ENCODE peak calls at places on chromosomes 3 and 15, in ten cellular contexts. U, H, F, N, Z, P, E, Y, Q and S are unnamed samples. For H3K9me3, the result is how much of the 10 kb centered on the place peaks cover.

GRCh38 chr15:40340038-40340739 is 550 bp downstream of the CCDC9B start:
- DNase-seq in H (peak), F (peak), E (no peak), Q (peak), N (no peak), P (peak), Y (peak), U (peak), Z (peak), S (no peak)

GRCh38 chr3:40661285-40661684 is 136.5 kb downstream of the ZNF621 start:
- DNase-seq in U (no peak), E (no peak), Y (no peak), H (no peak), Q (no peak), P (no peak), F (no peak), N (no peak), Z (no peak), S (no peak)

GRCh38 chr3:73041537-73041936 is 19.9 kb upstream of the EBLN2 start:
- DNase-seq in H (no peak), Q (no peak), Y (no peak), P (no peak), E (no peak), N (no peak), U (no peak), Z (no peak), F (no peak), S (no peak)

GRCh38 chr3:49889296-49889695 is 14.4 kb downstream of the MST1R start:
- DNase-seq in N (no peak), Q (no peak), F (no peak), U (no peak), H (no peak), Y (no peak), P (no peak), Z (no peak), E (no peak), S (no peak)

GRCh38 chr15:85168642-85169173 is 187.1 kb downstream of the PDE8A start:
- DNase-seq in U (no peak), Y (no peak), H (peak), Z (no peak), E (peak), Q (peak), P (peak), F (peak), N (peak), S (no peak)

GRCh38 chr15:63655683-63656372 is 58.6 kb downstream of the FBXL22 start:
- DNase-seq in P (no peak), U (peak), E (no peak), F (no peak), Z (no peak), Q (no peak), Y (no peak), H (no peak), N (no peak), S (no peak)

GRCh38 chr3:127610105-127610504 is 11.9 kb downstream of the MCM2 start:
- DNase-seq in P (no peak), E (no peak), N (no peak), H (no peak), U (no peak), Y (peak), Z (no peak), F (no peak), Q (no peak), S (no peak)

GRCh38 chr15:95561463-95561862 is 769.0 kb upstream of the NR2F2 start:
- DNase-seq in P (no peak), Y (no peak), E (no peak), N (no peak), U (no peak), H (no peak), Z (no peak), Q (no peak), F (no peak), S (no peak)

DNA sequence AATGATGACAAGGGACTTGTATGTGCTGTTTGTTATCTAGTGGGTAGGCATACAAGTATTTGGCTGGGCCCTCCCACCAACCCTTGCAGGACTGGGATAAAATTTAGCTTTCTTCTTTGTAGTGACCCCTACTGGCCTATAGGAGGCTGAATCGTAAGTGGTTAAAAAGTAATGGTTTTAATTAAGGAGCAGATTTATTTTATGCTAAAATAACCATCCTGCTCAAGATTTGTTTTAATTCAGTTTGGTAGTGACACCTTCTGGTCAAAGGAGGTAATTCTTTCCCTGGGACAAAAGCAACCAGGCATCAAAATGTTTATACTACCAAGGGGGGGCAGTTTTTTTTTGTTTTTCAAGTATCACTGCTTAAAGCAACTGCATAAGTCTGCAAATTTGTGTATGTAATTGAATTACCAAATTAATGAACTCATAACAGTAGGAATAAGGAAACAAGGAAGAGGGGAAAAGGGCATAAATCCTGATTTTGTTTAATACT is 70.7 kb downstream of the TOP2B start:
- DNase-seq in U (no peak), H (no peak), E (peak), Z (no peak), N (no peak), Q (peak), Y (no peak), P (peak), F (peak), S (no peak)
- H3K27ac ChIP-seq in U (peak), H (no peak), E (no peak), Z (no peak), N (peak), Q (peak), Y (peak), P (no peak), F (no peak), S (no peak)

GRCh38 chr3:13706886-13707285 is 158.0 kb downstream of the FBLN2 start:
- DNase-seq in Q (no peak), P (no peak), N (no peak), Y (no peak), H (no peak), E (no peak), Z (no peak), F (no peak), U (peak), S (peak)
- H3K9me3 ChIP-seq in Q (under half), P (under half), N (under half), Y (under half), H (under half), E (under half), Z (under half), F (under half), U (under half), S (under half)

GRCh38 chr3:195584543-195584870 is 767 bp upstream of the APOD start:
- DNase-seq in Z (no peak), U (no peak), Q (no peak), E (no peak), N (no peak), Y (no peak), H (no peak), F (no peak), P (no peak), S (no peak)
- H3K27ac ChIP-seq in Z (no peak), U (peak), Q (no peak), E (no peak), N (peak), Y (peak), H (peak), F (no peak), P (no peak), S (no peak)

DNA sequence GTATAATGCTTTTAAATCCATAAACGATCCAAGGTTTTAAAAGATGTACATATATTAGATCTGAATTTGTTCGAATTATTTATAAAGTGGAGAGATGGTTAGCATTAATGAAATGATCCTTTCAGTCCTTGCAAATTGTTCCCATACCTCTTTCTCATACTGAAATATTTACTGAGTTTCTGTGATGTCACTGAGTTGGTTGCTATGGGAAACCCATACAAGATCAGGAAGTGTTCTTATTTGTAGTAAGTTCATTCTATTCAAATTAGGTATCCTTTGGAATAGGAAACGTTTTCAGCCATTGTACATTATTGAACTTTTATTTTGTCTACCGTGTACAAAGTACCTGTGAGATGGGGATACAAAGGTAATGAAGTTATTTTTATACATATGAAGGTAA is 73.2 kb upstream of the CHL1 start:
- DNase-seq in Z (no peak), N (no peak), E (no peak), U (no peak), P (no peak), Y (no peak), F (no peak), Q (no peak), H (no peak), S (no peak)
- H3K9me3 ChIP-seq in Z (under half), N (under half), E (under half), U (under half), P (under half), Y (under half), F (under half), Q (under half), H (under half), S (under half)

DNA sequence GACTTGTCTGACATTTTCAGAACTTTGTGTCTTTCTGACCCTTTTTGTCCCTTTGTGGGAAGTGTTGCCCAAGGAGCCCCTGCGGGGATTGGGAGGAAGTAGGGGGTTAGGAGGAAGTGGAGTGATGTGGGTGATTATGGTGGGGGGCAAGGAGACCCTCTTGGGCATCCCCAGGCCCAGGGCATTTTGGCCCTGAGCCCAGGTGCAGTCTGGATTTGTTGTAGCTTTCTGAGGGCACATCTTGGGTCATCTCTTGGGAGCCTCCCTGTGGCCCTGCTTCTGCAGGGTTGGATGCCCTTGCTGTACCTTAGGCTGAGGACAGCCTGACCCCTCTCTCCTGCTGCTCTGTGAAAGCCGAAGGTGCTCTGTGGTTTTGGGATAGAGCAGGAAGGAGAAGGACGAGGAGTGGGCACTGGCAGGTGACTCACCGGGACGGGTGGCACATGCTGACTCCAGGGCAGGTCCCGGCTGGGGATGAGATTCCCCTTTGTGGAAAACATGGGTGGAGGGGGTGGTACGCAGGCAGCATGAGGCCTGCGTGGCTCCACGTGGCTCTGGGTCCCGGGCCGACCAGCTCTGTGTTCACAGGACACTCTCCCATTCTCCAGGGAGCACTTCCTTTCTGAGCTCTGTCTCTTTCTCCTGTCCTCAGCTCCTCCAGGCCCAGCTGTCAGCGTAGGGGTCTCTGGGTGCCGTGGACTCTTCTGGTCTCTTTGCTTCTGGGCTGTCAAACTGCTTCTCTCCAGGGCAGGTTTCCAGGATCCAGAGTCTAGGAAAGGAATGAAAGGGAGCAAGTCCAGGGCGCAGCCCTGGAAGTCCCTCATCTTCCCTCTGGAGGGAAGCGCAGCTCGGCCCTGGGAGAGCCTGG is 11.8 kb downstream of the CD276 start:
- DNase-seq in Y (peak), F (no peak), N (no peak), Z (no peak), Q (no peak), P (no peak), H (no peak), U (no peak), E (no peak), S (no peak)
- H3K27ac ChIP-seq in Y (peak), F (peak), N (peak), Z (peak), Q (no peak), P (peak), H (peak), U (no peak), E (no peak), S (no peak)

GRCh38 chr15:24075420-24076089 is 388.4 kb upstream of the NDN start:
- DNase-seq in Z (no peak), F (no peak), E (no peak), Y (no peak), Q (no peak), P (no peak), N (no peak), H (no peak), U (no peak), S (no peak)
- H3K9me3 ChIP-seq in Z (under half), F (under half), E (under half), Y (under half), Q (under half), P (under half), N (under half), H (under half), U (under half), S (under half)

DNA sequence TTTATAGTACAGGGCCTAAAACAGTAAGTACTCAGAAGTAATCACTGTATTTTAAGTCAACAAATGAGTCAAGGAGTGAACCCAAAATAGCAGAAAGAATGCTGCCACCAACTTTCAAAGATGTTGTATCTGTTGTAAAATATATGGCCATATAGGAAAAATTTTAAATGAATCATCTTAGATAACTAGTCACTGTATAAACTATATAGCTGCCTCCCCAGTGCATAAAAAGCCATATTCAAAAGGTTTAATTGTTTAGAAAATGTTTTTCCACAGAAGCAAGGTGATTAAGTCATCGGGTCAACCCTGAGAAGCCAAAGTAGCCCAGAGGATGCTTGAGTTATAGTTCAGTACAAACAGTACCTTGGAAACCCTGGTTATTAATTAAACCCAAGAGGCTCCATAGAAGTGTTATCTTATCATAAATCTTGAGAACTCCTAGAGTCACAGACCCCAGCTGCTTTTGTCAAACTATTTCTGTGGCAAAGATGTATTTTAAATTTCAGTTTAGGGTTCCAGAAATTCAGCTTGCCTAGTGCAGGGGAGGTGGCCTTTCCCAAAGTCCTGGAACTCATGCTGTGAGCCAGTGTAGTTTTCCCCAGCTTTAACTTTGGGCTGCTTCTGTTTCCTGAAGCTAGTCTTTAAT is 39.2 kb downstream of the MBNL1 start:
- DNase-seq in Z (no peak), E (no peak), Q (peak), N (no peak), P (no peak), Y (no peak), U (no peak), H (no peak), F (peak), S (no peak)
- H3K27ac ChIP-seq in Z (peak), E (peak), Q (peak), N (peak), P (no peak), Y (peak), U (peak), H (peak), F (no peak), S (peak)

DNA sequence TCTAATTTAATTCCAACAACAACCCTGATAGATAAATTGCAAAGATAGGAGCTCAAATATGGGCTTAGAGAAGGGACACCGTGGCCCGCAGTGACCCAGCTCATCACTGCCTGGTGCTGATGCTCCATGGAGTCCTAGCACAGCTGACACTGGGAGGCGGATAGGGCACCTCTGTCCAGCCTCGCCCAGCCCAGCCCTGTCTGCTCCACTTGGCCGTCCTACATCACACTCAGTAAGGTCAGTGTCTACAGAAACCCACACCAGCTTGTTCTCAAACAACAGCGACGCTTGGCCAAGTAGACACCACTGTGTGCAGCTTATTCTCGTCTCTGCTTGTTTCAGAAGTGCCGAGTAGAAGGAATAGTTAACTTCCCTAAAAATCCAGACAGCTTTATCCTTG is 33.9 kb downstream of the GABRB3 start:
- DNase-seq in F (no peak), N (no peak), Z (no peak), Y (no peak), U (no peak), P (no peak), Q (no peak), E (no peak), H (no peak), S (no peak)
- H3K9me3 ChIP-seq in F (under half), N (under half), Z (under half), Y (under half), U (under half), P (under half), Q (under half), E (half or more), H (under half), S (under half)